ENCODE peak calls at places on chromosomes 12 and 14, in nine cellular contexts. One of them, this sample, is unnamed.

GRCh38 chr12:20985399-20985798 is 145.6 kb upstream of the SLCO1B1 start:
- DNase-seq in kidney: no peak
- DNase-seq in psoas muscle: no peak
- DNase-seq in hypothalamus: no peak
- DNase-seq in MCF 10A: no peak
- DNase-seq in head of caudate nucleus: no peak
- DNase-seq in AG10803: no peak
- DNase-seq in type B pancreatic cell: no peak
- DNase-seq in NCI-H1092: no peak
- DNase-seq in this sample: no peak

GRCh38 chr12:49983892-49984291 is 11.1 kb downstream of the AQP6 start:
- DNase-seq in kidney: no peak
- DNase-seq in psoas muscle: no peak
- DNase-seq in hypothalamus: no peak
- DNase-seq in MCF 10A: peak
- DNase-seq in head of caudate nucleus: no peak
- DNase-seq in AG10803: peak
- DNase-seq in type B pancreatic cell: no peak
- DNase-seq in NCI-H1092: peak
- DNase-seq in this sample: no peak

GRCh38 chr14:94045101-94045500 is 19.0 kb downstream of the OTUB2 start:
- DNase-seq in kidney: no peak
- DNase-seq in psoas muscle: no peak
- DNase-seq in hypothalamus: no peak
- DNase-seq in MCF 10A: no peak
- DNase-seq in head of caudate nucleus: peak
- DNase-seq in AG10803: no peak
- DNase-seq in type B pancreatic cell: no peak
- DNase-seq in NCI-H1092: no peak
- DNase-seq in this sample: peak

GRCh38 chr14:70898346-70898745 is 8.9 kb upstream of the PCNX1 start:
- DNase-seq in kidney: no peak
- DNase-seq in psoas muscle: no peak
- DNase-seq in hypothalamus: no peak
- DNase-seq in MCF 10A: no peak
- DNase-seq in head of caudate nucleus: no peak
- DNase-seq in AG10803: no peak
- DNase-seq in type B pancreatic cell: no peak
- DNase-seq in NCI-H1092: no peak
- DNase-seq in this sample: no peak

GRCh38 chr12:93767524-93767863 is 90.3 kb downstream of the CRADD start:
- DNase-seq in kidney: no peak
- DNase-seq in psoas muscle: no peak
- DNase-seq in hypothalamus: no peak
- DNase-seq in MCF 10A: no peak
- DNase-seq in head of caudate nucleus: no peak
- DNase-seq in AG10803: peak
- DNase-seq in type B pancreatic cell: no peak
- DNase-seq in NCI-H1092: no peak
- DNase-seq in this sample: no peak

GRCh38 chr14:59585891-59586554 is 9.4 kb upstream of the CCDC175 start:
- DNase-seq in kidney: no peak
- DNase-seq in psoas muscle: no peak
- DNase-seq in hypothalamus: no peak
- DNase-seq in MCF 10A: no peak
- DNase-seq in head of caudate nucleus: no peak
- DNase-seq in AG10803: peak
- DNase-seq in type B pancreatic cell: no peak
- DNase-seq in NCI-H1092: no peak
- DNase-seq in this sample: no peak

GRCh38 chr14:69261761-69262331 is 1.9 kb downstream of the GALNT16 start:
- DNase-seq in kidney: no peak
- DNase-seq in psoas muscle: peak
- DNase-seq in hypothalamus: no peak
- DNase-seq in MCF 10A: no peak
- DNase-seq in head of caudate nucleus: no peak
- DNase-seq in AG10803: no peak
- DNase-seq in type B pancreatic cell: no peak
- DNase-seq in NCI-H1092: no peak
- DNase-seq in this sample: no peak

GRCh38 chr12:24042651-24043050 is 93.2 kb upstream of the SOX5 start:
- DNase-seq in kidney: no peak
- DNase-seq in psoas muscle: no peak
- DNase-seq in hypothalamus: no peak
- DNase-seq in MCF 10A: no peak
- DNase-seq in head of caudate nucleus: no peak
- DNase-seq in AG10803: no peak
- DNase-seq in type B pancreatic cell: no peak
- DNase-seq in NCI-H1092: no peak
- DNase-seq in this sample: no peak

GRCh38 chr14:101009531-101009930 is 106.0 kb upstream of the RTL1 start:
- DNase-seq in kidney: peak
- DNase-seq in psoas muscle: no peak
- DNase-seq in hypothalamus: no peak
- DNase-seq in MCF 10A: no peak
- DNase-seq in head of caudate nucleus: peak
- DNase-seq in AG10803: no peak
- DNase-seq in type B pancreatic cell: no peak
- DNase-seq in NCI-H1092: no peak
- DNase-seq in this sample: no peak

GRCh38 chr12:92735131-92735721 is 32.4 kb downstream of the PLEKHG7 start:
- DNase-seq in kidney: no peak
- DNase-seq in psoas muscle: no peak
- DNase-seq in hypothalamus: no peak
- DNase-seq in MCF 10A: peak
- DNase-seq in head of caudate nucleus: no peak
- DNase-seq in AG10803: peak
- DNase-seq in type B pancreatic cell: no peak
- DNase-seq in NCI-H1092: peak
- DNase-seq in this sample: no peak

GRCh38 chr12:88308825-88309224 is 166.7 kb downstream of the TMTC3 start:
- DNase-seq in kidney: no peak
- DNase-seq in psoas muscle: no peak
- DNase-seq in hypothalamus: no peak
- DNase-seq in MCF 10A: peak
- DNase-seq in head of caudate nucleus: no peak
- DNase-seq in AG10803: peak
- DNase-seq in type B pancreatic cell: no peak
- DNase-seq in NCI-H1092: no peak
- DNase-seq in this sample: no peak

This sample was measured in posterior vena cava.